ENCODE peak calls at places on chromosomes 16 and 17, in five cellular contexts. Z is K562, W is IMR-90, D is HepG2, L is GM12878. A is an unnamed sample.

GRCh38 chr16:3646348-3646920 is 8.1 kb upstream of the DNASE1 start:
- DNase-seq in Z (peak), L (no peak), D (peak), W (peak), A (peak)

GRCh38 chr17:42617956-42618431 is 8.5 kb downstream of the TUBG1 start:
- DNase-seq in D (no peak), W (no peak), L (peak), Z (peak), A (no peak)

GRCh38 chr17:65079489-65079900 is 23.0 kb upstream of the GNA13 start:
- DNase-seq in Z (no peak), D (no peak), L (no peak), W (no peak), A (no peak)

GRCh38 chr17:11705111-11705510 is 106.8 kb downstream of the DNAH9 start:
- DNase-seq in W (no peak), L (no peak), Z (no peak), D (peak), A (no peak)

GRCh38 chr17:76366247-76366646 is 12.5 kb upstream of the PRPSAP1 start:
- DNase-seq in D (no peak), W (no peak), Z (no peak), L (no peak), A (no peak)

GRCh38 chr17:36627101-36627500 is 25.7 kb downstream of the MRM1 start:
- DNase-seq in W (no peak), D (no peak), L (no peak), Z (no peak), A (no peak)

GRCh38 chr17:6474906-6475305 is 30.7 kb downstream of the PIMREG start:
- DNase-seq in W (no peak), D (no peak), Z (no peak), L (no peak), A (no peak)

GRCh38 chr17:61007980-61008379 is 330.3 kb downstream of the BCAS3 start:
- DNase-seq in W (no peak), Z (no peak), D (no peak), L (no peak), A (no peak)

GRCh38 chr16:89000207-89000959 is 23.4 kb upstream of the CBFA2T3 start:
- DNase-seq in W (no peak), Z (no peak), D (no peak), L (no peak), A (no peak)

GRCh38 chr17:59367657-59368045 is 36.2 kb downstream of the YPEL2 start:
- DNase-seq in Z (no peak), L (no peak), D (peak), W (no peak), A (no peak)

GRCh38 chr17:5249615-5250014 is 15.0 kb upstream of the SCIMP start:
- DNase-seq in D (peak), Z (peak), W (peak), L (no peak), A (peak)

GRCh38 chr16:21608647-21609328 is 9.4 kb downstream of the METTL9 start:
- DNase-seq in D (no peak), Z (no peak), L (no peak), W (no peak), A (no peak)

GRCh38 chr17:13986855-13987254 is 82.4 kb upstream of the COX10 start:
- DNase-seq in W (no peak), D (no peak), Z (no peak), L (no peak), A (no peak)

GRCh38 chr16:75292691-75293090 is 41.3 kb upstream of the BCAR1 start:
- DNase-seq in W (no peak), L (no peak), D (no peak), Z (no peak), A (no peak)

GRCh38 chr16:77674888-77675287 is 47.4 kb upstream of the NUDT7 start:
- DNase-seq in D (no peak), Z (no peak), L (no peak), W (peak), A (no peak)

GRCh38 chr17:7916799-7917198 is 710 bp upstream of the RNF227 start:
- DNase-seq in W (peak), Z (peak), D (peak), L (no peak), A (no peak)

GRCh38 chr16:78215222-78215621 is 115.8 kb downstream of the WWOX start:
- DNase-seq in D (no peak), Z (no peak), W (no peak), L (no peak), A (no peak)

GRCh38 chr17:55584055-55584685 is 72.9 kb upstream of the SMIM36 start:
- DNase-seq in Z (no peak), D (no peak), L (no peak), W (peak), A (peak)

GRCh38 chr17:55582910-55583309 is 71.7 kb upstream of the SMIM36 start:
- DNase-seq in L (no peak), Z (no peak), W (peak), D (no peak), A (no peak)

GRCh38 chr17:55577687-55578086 is 66.4 kb upstream of the SMIM36 start:
- DNase-seq in W (peak), L (no peak), D (no peak), Z (no peak), A (no peak)

GRCh38 chr17:55577011-55577586 is 65.8 kb upstream of the SMIM36 start:
- DNase-seq in Z (peak), L (peak), D (no peak), W (peak), A (no peak)

DNA sequence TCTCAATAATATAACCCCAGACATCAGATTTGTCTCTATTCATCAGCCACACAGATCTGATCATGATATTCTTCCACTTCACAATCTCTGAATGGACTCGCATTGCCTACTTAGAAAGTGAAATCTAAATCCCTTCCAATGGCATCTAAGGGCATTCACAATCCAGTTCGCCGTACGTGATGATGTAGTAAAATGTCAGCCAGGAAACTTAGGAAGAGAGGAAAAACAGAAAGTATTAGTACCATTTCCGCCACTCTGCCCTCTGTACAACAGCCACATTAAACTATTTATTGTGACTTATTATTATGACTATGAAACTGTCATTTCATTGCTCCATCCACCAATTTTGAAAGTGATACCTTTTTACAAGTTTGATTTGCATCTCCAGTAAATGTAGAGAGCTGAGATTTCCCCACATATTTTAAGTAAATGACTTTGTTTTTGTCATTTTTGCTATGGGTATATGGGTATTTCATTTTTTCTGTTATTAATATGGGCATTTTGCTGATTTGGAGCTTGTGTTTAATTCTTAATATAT is 69.4 kb upstream of the SMIM36 start:
- DNase-seq in Z (no peak), L (peak), W (no peak), D (no peak), A (no peak)
- H3K4me2 ChIP-seq in Z (no peak), L (peak), W (no peak), D (no peak), A (no peak)

GRCh38 chr16:52727878-52728277 is 180.9 kb upstream of the TOX3 start:
- DNase-seq in Z (no peak), L (no peak), D (no peak), W (no peak), A (no peak)
- TF ChIP-seq BHLHE40 in Z (no peak), L (no peak), D (no peak), W (no peak), A (no peak)

GRCh38 chr17:17042851-17043667 is 802 bp downstream of the MPRIP start:
- DNase-seq in D (no peak), W (peak), L (no peak), Z (peak), A (no peak)
- H3K27ac ChIP-seq in D (peak), W (peak), L (peak), Z (no peak), A (peak)

GRCh38 chr16:68227850-68228553 is 7.9 kb downstream of the ESRP2 start:
- DNase-seq in D (no peak), W (no peak), L (no peak), Z (no peak), A (no peak)
- H3K4me2 ChIP-seq in D (no peak), W (no peak), L (no peak), Z (no peak), A (no peak)

GRCh38 chr17:48910370-48910769 is 2.2 kb downstream of the UBE2Z start:
- DNase-seq in W (no peak), D (peak), Z (no peak), L (no peak), A (no peak)

GRCh38 chr17:48908853-48909394 is 717 bp downstream of the UBE2Z start:
- DNase-seq in Z (peak), W (peak), L (peak), D (peak), A (peak)

GRCh38 chr17:48915459-48916282 is 7.5 kb downstream of the UBE2Z start:
- DNase-seq in W (peak), D (no peak), Z (no peak), L (peak), A (peak)

GRCh38 chr17:48909796-48910195 is 1.6 kb downstream of the UBE2Z start:
- DNase-seq in Z (no peak), W (peak), L (peak), D (no peak), A (no peak)

GRCh38 chr17:48912476-48912875 is 4.3 kb downstream of the UBE2Z start:
- DNase-seq in W (no peak), Z (no peak), L (no peak), D (no peak), A (no peak)
- TF ChIP-seq BHLHE40 in W (no peak), Z (no peak), L (no peak), D (no peak), A (no peak)

DNA sequence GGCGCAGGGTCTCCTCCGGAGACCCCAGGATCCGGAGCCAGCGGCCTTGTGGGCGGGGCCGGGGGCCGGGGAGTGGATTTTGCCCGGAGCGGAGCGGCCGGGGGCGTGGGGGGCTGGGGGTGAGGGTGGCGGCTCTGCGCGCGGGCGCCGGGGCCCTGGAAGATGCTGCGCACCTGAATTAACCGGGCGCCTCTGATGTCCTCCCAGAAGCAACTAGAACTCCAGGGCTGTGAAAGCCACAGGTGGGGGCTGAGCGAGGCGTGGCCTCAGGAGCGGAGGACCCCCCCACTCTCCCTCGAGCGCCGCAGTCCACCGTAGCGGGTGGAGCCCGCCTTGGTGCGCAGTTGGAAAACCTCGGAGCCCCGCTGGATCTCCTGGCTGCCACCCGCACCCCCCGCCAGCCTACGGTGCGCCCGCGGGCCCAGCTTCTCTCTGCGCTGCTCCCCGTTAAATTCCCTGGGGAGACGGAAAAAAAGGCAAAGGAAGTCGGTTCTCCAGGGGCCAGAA is 535 bp downstream of the SLC26A11 start:
- DNase-seq in D (no peak), L (no peak), Z (no peak), W (no peak), A (peak)
- H3K27ac ChIP-seq in D (peak), L (no peak), Z (no peak), W (peak), A (peak)

GRCh38 chr16:8816967-8817662 is 19.5 kb downstream of the PMM2 start:
- DNase-seq in L (no peak), Z (no peak), D (no peak), W (peak), A (no peak)

GRCh38 chr16:8818499-8819270 is 21.0 kb downstream of the PMM2 start:
- DNase-seq in W (no peak), D (no peak), L (peak), Z (no peak), A (no peak)

GRCh38 chr16:8812162-8812843 is 14.7 kb downstream of the PMM2 start:
- DNase-seq in Z (no peak), W (no peak), D (no peak), L (no peak), A (no peak)

GRCh38 chr16:8819635-8820034 is 22.0 kb downstream of the PMM2 start:
- DNase-seq in L (no peak), D (no peak), W (no peak), Z (no peak), A (no peak)

DNA sequence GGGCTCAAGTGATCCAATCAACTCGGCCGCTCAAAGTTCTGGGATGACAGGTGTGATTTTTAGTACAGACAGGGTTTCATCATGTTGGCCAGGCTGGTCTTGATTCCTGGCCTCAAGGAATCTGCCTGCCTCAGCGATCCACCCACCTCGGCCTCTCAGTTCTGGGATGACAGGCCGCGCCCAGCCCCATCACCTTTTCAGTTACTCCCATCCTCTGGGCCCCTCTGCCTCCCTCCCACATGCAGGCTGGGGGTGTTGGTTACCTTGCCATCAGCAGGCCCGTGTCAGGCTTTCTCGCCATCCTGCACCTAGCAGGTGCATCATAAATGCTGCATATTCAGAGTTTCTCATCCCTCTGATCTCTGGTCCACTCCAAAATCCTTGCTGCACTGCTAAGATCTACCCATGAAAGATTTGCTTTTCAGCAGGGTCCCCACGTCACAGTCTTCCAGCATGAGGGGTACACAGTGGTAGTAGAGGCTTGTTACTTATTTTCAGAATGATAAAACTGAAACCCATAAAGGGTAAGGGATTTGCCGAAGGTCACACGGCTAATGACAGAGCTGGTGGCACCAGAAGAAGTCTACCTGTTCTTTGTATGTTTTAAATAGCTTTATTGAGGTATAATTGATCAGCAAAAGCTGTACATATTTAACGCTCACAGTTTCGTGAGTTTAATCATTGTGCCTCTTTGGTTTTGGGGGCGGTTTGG is 16.6 kb downstream of the PMM2 start:
- DNase-seq in Z (no peak), D (no peak), W (no peak), L (no peak), A (no peak)
- H3K4me2 ChIP-seq in Z (no peak), D (no peak), W (no peak), L (no peak), A (no peak)

GRCh38 chr16:80054656-80055055 is 454.1 kb upstream of the MAF start:
- DNase-seq in L (no peak), D (no peak), W (no peak), Z (no peak), A (no peak)

GRCh38 chr16:80055831-80056230 is 455.3 kb upstream of the MAF start:
- DNase-seq in L (no peak), Z (no peak), D (no peak), W (no peak), A (no peak)

GRCh38 chr16:80056334-80056733 is 455.8 kb upstream of the MAF start:
- DNase-seq in W (peak), L (no peak), D (no peak), Z (no peak), A (no peak)

GRCh38 chr16:80060470-80060869 is 459.9 kb upstream of the MAF start:
- DNase-seq in Z (no peak), L (no peak), W (no peak), D (no peak), A (no peak)

DNA sequence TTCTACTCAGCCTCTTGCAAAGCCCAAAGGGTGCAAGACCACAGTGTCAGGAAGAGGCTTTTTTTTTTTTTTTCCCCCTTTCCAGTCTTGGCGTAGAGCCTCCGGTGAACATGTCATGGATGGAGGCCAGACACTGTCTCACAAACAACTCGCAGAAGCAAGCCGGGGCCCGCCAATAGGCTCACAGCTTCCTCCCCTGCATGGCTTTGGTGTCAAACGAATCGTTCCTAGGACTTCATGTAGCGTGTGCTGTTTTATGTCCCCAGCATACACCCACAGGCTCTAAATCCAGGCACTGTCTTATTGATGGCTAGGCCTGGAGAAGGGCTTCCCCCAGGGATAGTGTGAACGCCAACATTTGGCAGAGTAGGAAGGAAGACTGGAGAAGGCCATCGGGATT is 457.7 kb upstream of the MAF start:
- DNase-seq in D (no peak), W (no peak), Z (no peak), L (no peak), A (no peak)
- TF ChIP-seq BHLHE40 in D (no peak), W (no peak), Z (no peak), L (no peak), A (no peak)